ENCODE peak calls at places on chromosome 10, in ten cellular contexts. N, F, Z, G, V, O, I, B, K and A are unnamed samples.

GRCh38 chr10:52256832-52257691 is 57.0 kb upstream of the DKK1 start:
- DNase-seq in N (peak), F (peak), Z (no peak), G (no peak), V (no peak), O (no peak), I (no peak), B (no peak), K (no peak), A (no peak)

GRCh38 chr10:25682203-25682950 is 251.7 kb upstream of the MYO3A start:
- DNase-seq in N (peak), F (no peak), Z (no peak), G (no peak), V (peak), O (peak), I (peak), B (no peak), K (no peak), A (peak)

GRCh38 chr10:113273151-113273876 is 279.5 kb upstream of the HABP2 start:
- DNase-seq in N (no peak), F (no peak), Z (no peak), G (no peak), V (no peak), O (peak), I (no peak), B (peak), K (no peak), A (peak)

GRCh38 chr10:6918305-6918704 is 338.2 kb upstream of the PRKCQ start:
- DNase-seq in N (no peak), F (no peak), Z (no peak), G (no peak), V (no peak), O (peak), I (peak), B (no peak), K (no peak), A (no peak)

GRCh38 chr10:17742918-17743317 is 9.1 kb upstream of the TMEM236 start:
- DNase-seq in N (peak), F (peak), Z (peak), G (no peak), V (no peak), O (peak), I (peak), B (peak), K (peak), A (peak)

GRCh38 chr10:43294241-43294658 is 27.4 kb upstream of the RASGEF1A start:
- DNase-seq in N (no peak), F (no peak), Z (no peak), G (no peak), V (no peak), O (no peak), I (no peak), B (no peak), K (no peak), A (no peak)

GRCh38 chr10:75107756-75108683 is 3.4 kb upstream of the SAMD8 start:
- DNase-seq in N (peak), F (no peak), Z (no peak), G (no peak), V (no peak), O (no peak), I (peak), B (no peak), K (peak), A (no peak)

GRCh38 chr10:27153855-27154198 is 357 bp downstream of the YME1L1 start:
- DNase-seq in N (no peak), F (no peak), Z (no peak), G (no peak), V (no peak), O (peak), I (no peak), B (peak), K (peak), A (no peak)

GRCh38 chr10:72088879-72089585 is 681 bp upstream of the SPOCK2 start:
- DNase-seq in N (no peak), F (no peak), Z (no peak), G (no peak), V (no peak), O (peak), I (peak), B (peak), K (no peak), A (peak)

GRCh38 chr10:51881213-51881612 is 181.8 kb upstream of the CSTF2T start:
- DNase-seq in N (no peak), F (no peak), Z (no peak), G (no peak), V (no peak), O (no peak), I (no peak), B (no peak), K (no peak), A (no peak)

GRCh38 chr10:103542764-103543616 is 49.5 kb downstream of the NEURL1 start:
- DNase-seq in N (peak), F (peak), Z (peak), G (peak), V (no peak), O (peak), I (no peak), B (peak), K (peak), A (peak)

GRCh38 chr10:68878463-68878862 is 22.7 kb upstream of the DDX50 start:
- DNase-seq in N (no peak), F (no peak), Z (no peak), G (no peak), V (no peak), O (no peak), I (no peak), B (no peak), K (no peak), A (no peak)

GRCh38 chr10:58701398-58702135 is 188.9 kb downstream of the BICC1 start:
- DNase-seq in N (peak), F (no peak), Z (peak), G (no peak), V (peak), O (no peak), I (no peak), B (peak), K (no peak), A (peak)

GRCh38 chr10:34319197-34319846 is 495.8 kb downstream of the PARD3 start:
- DNase-seq in N (peak), F (no peak), Z (peak), G (peak), V (peak), O (no peak), I (peak), B (peak), K (no peak), A (peak)

GRCh38 chr10:113520606-113521481 is 32.0 kb upstream of the HABP2 start:
- DNase-seq in N (peak), F (no peak), Z (peak), G (peak), V (peak), O (peak), I (peak), B (peak), K (peak), A (peak)

GRCh38 chr10:127525686-127526085 is 23.4 kb upstream of the NPS start:
- DNase-seq in N (no peak), F (no peak), Z (no peak), G (no peak), V (no peak), O (no peak), I (no peak), B (no peak), K (peak), A (no peak)

GRCh38 chr10:97549587-97550322 is 22.8 kb upstream of the ANKRD2 start:
- DNase-seq in N (peak), F (no peak), Z (no peak), G (no peak), V (no peak), O (peak), I (no peak), B (no peak), K (peak), A (peak)

GRCh38 chr10:69073731-69074130 is 14.2 kb upstream of the SRGN start:
- DNase-seq in N (no peak), F (no peak), Z (no peak), G (no peak), V (no peak), O (no peak), I (no peak), B (no peak), K (no peak), A (no peak)

GRCh38 chr10:97875391-97875790 is 25.7 kb downstream of the GOLGA7B start:
- DNase-seq in N (no peak), F (no peak), Z (no peak), G (no peak), V (no peak), O (no peak), I (no peak), B (no peak), K (no peak), A (peak)

GRCh38 chr10:31426425-31426824 is 107.4 kb downstream of the ZEB1 start:
- DNase-seq in N (peak), F (no peak), Z (peak), G (no peak), V (peak), O (no peak), I (no peak), B (peak), K (no peak), A (peak)

GRCh38 chr10:97224483-97225435 is 39.0 kb upstream of the SLIT1 start:
- DNase-seq in N (no peak), F (no peak), Z (no peak), G (no peak), V (no peak), O (no peak), I (no peak), B (no peak), K (no peak), A (no peak)

GRCh38 chr10:69669408-69669807 is 39.4 kb downstream of the FAM241B start:
- DNase-seq in N (no peak), F (no peak), Z (no peak), G (no peak), V (no peak), O (no peak), I (no peak), B (no peak), K (no peak), A (no peak)

GRCh38 chr10:122707535-122707934 is 7.9 kb upstream of the C10orf120 start:
- DNase-seq in N (peak), F (no peak), Z (no peak), G (no peak), V (no peak), O (no peak), I (no peak), B (no peak), K (no peak), A (no peak)

GRCh38 chr10:7756360-7756992 is 31.3 kb downstream of the KIN start:
- DNase-seq in N (peak), F (no peak), Z (peak), G (no peak), V (no peak), O (no peak), I (peak), B (peak), K (no peak), A (peak)